ENCODE peak calls at places on chromosome X, in ten cellular contexts. C is glomerular endothelial cell; T is EL; A is activated T-cell treated with anti-CD3 and anti-CD28 coated beads, Interleukin-2, amount 50 U/mL, for 72 hours; X is HT1080; L is NT2/D1; P is iris pigment epithelial cell; J is left cardiac atrium; B is progenitor cell of endocrine pancreas; O is NCI-H1092. V is an unnamed sample.

GRCh38 chrX:19670321-19670750 is 155.0 kb upstream of the MAP3K15 start:
- DNase-seq in C (no peak), T (peak; percentile 9), A (no peak), X (no peak), L (no peak), P (peak; percentile 50), J (no peak), B (no peak), O (no peak), V (no peak)

GRCh38 chrX:16882702-16883486 is 12.7 kb upstream of the RBBP7 start:
- DNase-seq in C (peak; percentile 37), T (peak; percentile 60), A (peak; percentile 73), X (peak; percentile 40), L (peak; percentile 46), P (peak; percentile 69), J (peak; percentile 71), B (peak; percentile 59), O (peak; percentile 85), V (peak; percentile 73)

GRCh38 chrX:56600141-56600540 is 36.7 kb downstream of the UBQLN2 start:
- DNase-seq in C (no peak), T (no peak), A (no peak), X (no peak), L (no peak), P (peak; percentile 53), J (no peak), B (no peak), O (no peak), V (peak; percentile 15)

GRCh38 chrX:17549005-17549685 is 174.1 kb downstream of the NHS start:
- DNase-seq in C (no peak), T (no peak), A (peak; percentile 7), X (no peak), L (no peak), P (no peak), J (no peak), B (no peak), O (peak; percentile 35), V (no peak)

GRCh38 chrX:150255441-150256296 is 107.4 kb upstream of the MAMLD1 start:
- DNase-seq in C (no peak), T (no peak), A (no peak), X (no peak), L (no peak), P (no peak), J (no peak), B (no peak), O (no peak), V (no peak)

GRCh38 chrX:39755152-39756032 is 342.4 kb downstream of the BCOR start:
- DNase-seq in C (no peak), T (peak; percentile 94), A (no peak), X (peak; percentile 95), L (peak; percentile 70), P (peak; percentile 94), J (peak; percentile 88), B (no peak), O (peak; percentile 38), V (peak; percentile 92)

GRCh38 chrX:9327747-9328145 is 137.1 kb upstream of the TBL1X start:
- DNase-seq in C (no peak), T (peak; percentile 85), A (no peak), X (peak; percentile 74), L (no peak), P (peak; percentile 83), J (no peak), B (no peak), O (no peak), V (no peak)

GRCh38 chrX:139448996-139449395 is 81.5 kb upstream of the F9 start:
- DNase-seq in C (no peak), T (no peak), A (no peak), X (peak; percentile 56), L (no peak), P (peak; percentile 11), J (no peak), B (no peak), O (no peak), V (no peak)

GRCh38 chrX:132216806-132217202 is 2.4 kb downstream of the RAP2C start:
- DNase-seq in C (no peak), T (peak; percentile 31), A (peak; percentile 36), X (no peak), L (no peak), P (peak; percentile 58), J (no peak), B (no peak), O (no peak), V (peak; percentile 44)

GRCh38 chrX:96424007-96424406 is 260.6 kb upstream of the DIAPH2 start:
- DNase-seq in C (no peak), T (no peak), A (no peak), X (no peak), L (no peak), P (peak; percentile 55), J (no peak), B (no peak), O (no peak), V (no peak)

GRCh38 chrX:13891367-13892146 is 74.7 kb upstream of the GPM6B start:
- DNase-seq in C (no peak), T (no peak), A (no peak), X (no peak), L (no peak), P (no peak), J (no peak), B (no peak), O (no peak), V (no peak)

GRCh38 chrX:68686684-68687045 is 39.2 kb downstream of the STARD8 start:
- DNase-seq in C (no peak), T (peak; percentile 28), A (peak; percentile 26), X (no peak), L (no peak), P (no peak), J (peak; percentile 58), B (no peak), O (no peak), V (no peak)

GRCh38 chrX:64885850-64886249 is 90.4 kb downstream of the ZC4H2 start:
- DNase-seq in C (no peak), T (no peak), A (peak; percentile 10), X (peak; percentile 0), L (peak; percentile 8), P (no peak), J (no peak), B (no peak), O (no peak), V (no peak)

GRCh38 chrX:15336023-15336413 is 695 bp upstream of the PIGA start:
- DNase-seq in C (no peak), T (peak; percentile 50), A (peak; percentile 38), X (peak; percentile 39), L (no peak), P (peak; percentile 57), J (no peak), B (no peak), O (no peak), V (peak; percentile 58)

GRCh38 chrX:56788717-56789122 is 59.7 kb downstream of the NBDY start:
- DNase-seq in C (no peak), T (no peak), A (peak; percentile 72), X (peak; percentile 50), L (no peak), P (no peak), J (peak; percentile 76), B (no peak), O (no peak), V (no peak)

GRCh38 chrX:39725928-39726619 is 371.7 kb downstream of the BCOR start:
- DNase-seq in C (no peak), T (peak; percentile 83), A (no peak), X (peak; percentile 40), L (no peak), P (peak; percentile 76), J (no peak), B (no peak), O (no peak), V (peak; percentile 3)

GRCh38 chrX:22246620-22247019 is 26.1 kb upstream of the CBLL2 start:
- DNase-seq in C (no peak), T (peak; percentile 80), A (no peak), X (no peak), L (no peak), P (peak; percentile 16), J (no peak), B (no peak), O (no peak), V (no peak)

GRCh38 chrX:110284159-110284558 is 33.7 kb downstream of the AMMECR1 start:
- DNase-seq in C (peak; percentile 47), T (peak; percentile 86), A (no peak), X (peak; percentile 84), L (peak; percentile 1), P (peak; percentile 86), J (no peak), B (no peak), O (no peak), V (peak; percentile 37)

GRCh38 chrX:14915596-14915995 is 42.4 kb downstream of the MOSPD2 start:
- DNase-seq in C (no peak), T (no peak), A (no peak), X (peak; percentile 49), L (no peak), P (no peak), J (no peak), B (no peak), O (no peak), V (no peak)

GRCh38 chrX:11724122-11725017 is 33.7 kb upstream of the MSL3 start:
- DNase-seq in C (no peak), T (peak; percentile 27), A (no peak), X (peak; percentile 7), L (no peak), P (peak; percentile 35), J (no peak), B (no peak), O (no peak), V (peak; percentile 29)

GRCh38 chrX:85003655-85004244 is at the start of gene APOOL:
- DNase-seq in C (peak; percentile 58), T (peak; percentile 86), A (peak; percentile 86), X (peak; percentile 73), L (peak; percentile 80), P (peak; percentile 93), J (peak; percentile 86), B (peak; percentile 63), O (peak; percentile 90), V (peak; percentile 90)

GRCh38 chrX:130109429-130110378 is 593 bp downstream of the ELF4 start:
- DNase-seq in C (no peak), T (peak; percentile 60), A (no peak), X (no peak), L (no peak), P (no peak), J (peak; percentile 16), B (no peak), O (no peak), V (no peak)

GRCh38 chrX:57044226-57044625 is 48.9 kb upstream of the SPIN3 start:
- DNase-seq in C (no peak), T (peak; percentile 0), A (no peak), X (peak; percentile 8), L (no peak), P (no peak), J (no peak), B (no peak), O (no peak), V (no peak)

GRCh38 chrX:70422886-70423336 is at the start of gene GDPD2:
- DNase-seq in C (no peak), T (no peak), A (no peak), X (peak; percentile 27), L (peak; percentile 79), P (no peak), J (no peak), B (no peak), O (peak; percentile 21), V (no peak)

GRCh38 chrX:38220024-38220935 is at the start of gene SRPX:
- DNase-seq in C (no peak), T (peak; percentile 68), A (peak; percentile 28), X (peak; percentile 79), L (no peak), P (peak; percentile 46), J (peak; percentile 53), B (peak; percentile 14), O (no peak), V (peak; percentile 58)

GRCh38 chrX:15310117-15310516 is 5.3 kb downstream of the ASB11 start:
- DNase-seq in C (peak; percentile 57), T (no peak), A (no peak), X (no peak), L (no peak), P (peak; percentile 51), J (peak; percentile 26), B (no peak), O (peak; percentile 61), V (peak; percentile 91)

GRCh38 chrX:150616179-150616862 is 47.9 kb downstream of the MTM1 start:
- DNase-seq in C (no peak), T (no peak), A (no peak), X (no peak), L (no peak), P (no peak), J (no peak), B (no peak), O (no peak), V (no peak)

GRCh38 chrX:12950851-12951589 is 23.9 kb upstream of the TMSB4X start:
- DNase-seq in C (no peak), T (peak; percentile 8), A (peak; percentile 84), X (no peak), L (no peak), P (no peak), J (no peak), B (no peak), O (no peak), V (no peak)

V was measured in endothelial cell of umbilical vein.